ENCODE peak calls at places on chromosomes 4 and X, in nine cellular contexts. O, Y, Z, A, K, S, T, Q and I are unnamed samples.
A peak's percentile ranks its signal among the peaks of the same experiment; 100 is the strongest.

GRCh38 chr4:124713213-124713592 is 671 bp upstream of the ANKRD50 start:
- DNase-seq in O (peak; percentile 78), Y (peak; percentile 30), Z (peak; percentile 37), A (no peak), K (no peak), S (no peak), T (peak; percentile 46), Q (no peak), I (peak; percentile 37)

GRCh38 chr4:103305355-103305754 is 107.2 kb upstream of the CENPE start:
- DNase-seq in O (no peak), Y (no peak), Z (no peak), A (no peak), K (no peak), S (no peak), T (no peak), Q (no peak), I (no peak)

GRCh38 chr4:17273047-17273446 is 238.8 kb downstream of the QDPR start:
- DNase-seq in O (peak; percentile 42), Y (no peak), Z (no peak), A (no peak), K (no peak), S (no peak), T (no peak), Q (no peak), I (no peak)

GRCh38 chr4:20538922-20539321 is 161.3 kb upstream of the PACRGL start:
- DNase-seq in O (no peak), Y (no peak), Z (no peak), A (no peak), K (no peak), S (no peak), T (no peak), Q (no peak), I (no peak)

GRCh38 chr4:175531405-175532091 is 280.5 kb downstream of the GPM6A start:
- DNase-seq in O (peak; percentile 5), Y (no peak), Z (no peak), A (no peak), K (no peak), S (no peak), T (no peak), Q (no peak), I (no peak)

GRCh38 chr4:83108101-83108861 is 6.2 kb downstream of the PLAC8 start:
- DNase-seq in O (no peak), Y (no peak), Z (no peak), A (no peak), K (no peak), S (no peak), T (no peak), Q (peak; percentile 30), I (no peak)

GRCh38 chr4:185257086-185257485 is 47.7 kb downstream of the SNX25 start:
- DNase-seq in O (no peak), Y (no peak), Z (no peak), A (no peak), K (no peak), S (no peak), T (no peak), Q (no peak), I (no peak)

GRCh38 chr4:1347410-1347864 is 429 bp downstream of the UVSSA start:
- DNase-seq in O (peak; percentile 85), Y (peak; percentile 73), Z (peak; percentile 24), A (peak; percentile 77), K (no peak), S (no peak), T (peak; percentile 74), Q (peak; percentile 56), I (peak; percentile 78)

GRCh38 chr4:96593422-96593821 is 753.5 kb downstream of the PDHA2 start:
- DNase-seq in O (no peak), Y (no peak), Z (no peak), A (no peak), K (no peak), S (no peak), T (no peak), Q (no peak), I (no peak)

GRCh38 chr4:80071643-80072606 is 1.1 kb downstream of the ANTXR2 start:
- DNase-seq in O (peak; percentile 26), Y (peak; percentile 30), Z (peak; percentile 35), A (peak; percentile 62), K (peak; percentile 48), S (peak; percentile 45), T (peak; percentile 45), Q (peak; percentile 63), I (no peak)

GRCh38 chrX:68568136-68568535 is 69.3 kb downstream of the YIPF6 start:
- DNase-seq in O (no peak), Y (no peak), Z (no peak), A (no peak), K (no peak), S (no peak), T (no peak), Q (no peak), I (no peak)

GRCh38 chr4:10926025-10926424 is 241.5 kb upstream of the CLNK start:
- DNase-seq in O (no peak), Y (no peak), Z (no peak), A (no peak), K (no peak), S (no peak), T (no peak), Q (no peak), I (no peak)

GRCh38 chrX:129193357-129193756 is 329.9 kb downstream of the SMARCA1 start:
- DNase-seq in O (no peak), Y (no peak), Z (no peak), A (no peak), K (no peak), S (no peak), T (no peak), Q (no peak), I (no peak)

GRCh38 chrX:31449064-31449463 is 377.2 kb upstream of the FTHL17 start:
- DNase-seq in O (no peak), Y (no peak), Z (no peak), A (no peak), K (no peak), S (no peak), T (no peak), Q (no peak), I (no peak)

GRCh38 chrX:65697915-65698796 is 30.7 kb downstream of the MSN start:
- DNase-seq in O (peak; percentile 73), Y (peak; percentile 34), Z (peak; percentile 70), A (peak; percentile 89), K (peak; percentile 52), S (peak; percentile 23), T (peak; percentile 96), Q (peak; percentile 66), I (no peak)

GRCh38 chr4:163701915-163702314 is 207.4 kb downstream of the TMA16 start:
- DNase-seq in O (peak; percentile 61), Y (no peak), Z (no peak), A (no peak), K (no peak), S (no peak), T (no peak), Q (no peak), I (no peak)

GRCh38 chr4:19971829-19972228 is 279.9 kb upstream of the SLIT2 start:
- DNase-seq in O (no peak), Y (no peak), Z (no peak), A (no peak), K (no peak), S (no peak), T (no peak), Q (no peak), I (no peak)

GRCh38 chrX:132963846-132964245 is 5.4 kb upstream of the HS6ST2 start:
- DNase-seq in O (no peak), Y (no peak), Z (no peak), A (no peak), K (no peak), S (no peak), T (no peak), Q (no peak), I (no peak)

GRCh38 chr4:184238072-184238743 is 20.5 kb upstream of the ENPP6 start:
- DNase-seq in O (no peak), Y (no peak), Z (no peak), A (no peak), K (no peak), S (no peak), T (no peak), Q (no peak), I (no peak)